ENCODE peak calls at places on chromosomes 5 and 9, in four cellular contexts. Y is GM12865, J is coronary artery, X is fibroblast of pulmonary artery. R is an unnamed sample.

GRCh38 chr5:3389471-3390026 is 206.1 kb upstream of the IRX1 start:
- DNase-seq in Y (no peak), X (no peak), J (no peak), R (no peak)

GRCh38 chr5:177611446-177612214 is 11.7 kb downstream of the B4GALT7 start:
- DNase-seq in Y (no peak), X (no peak), J (no peak), R (no peak)

GRCh38 chr9:79425840-79426239 is 145.9 kb upstream of the TLE4 start:
- DNase-seq in Y (no peak), J (no peak), X (no peak), R (no peak)

GRCh38 chr9:38108326-38108725 is 39.3 kb upstream of the SHB start:
- DNase-seq in J (peak; percentile 24), Y (no peak), X (no peak), R (no peak)

GRCh38 chr5:151683936-151684586 is 2.7 kb downstream of the SPARC start:
- DNase-seq in X (peak; percentile 69), Y (no peak), J (no peak), R (no peak)

GRCh38 chr5:83077662-83078261 is 415 bp downstream of the XRCC4 start:
- DNase-seq in J (no peak), Y (peak; percentile 37), X (peak; percentile 29), R (peak; percentile 15)

GRCh38 chr5:34867660-34868059 is 28.7 kb downstream of the TTC23L start:
- DNase-seq in J (no peak), Y (no peak), X (no peak), R (no peak)

GRCh38 chr9:22342489-22343217 is 104.0 kb upstream of the DMRTA1 start:
- DNase-seq in Y (no peak), J (no peak), X (peak; percentile 46), R (no peak)

GRCh38 chr5:181265092-181265671 is 4.2 kb upstream of the TRIM52 start:
- DNase-seq in Y (no peak), J (no peak), X (no peak), R (no peak)

GRCh38 chr5:76838481-76839261 is 11.1 kb upstream of the S100Z start:
- DNase-seq in X (peak; percentile 29), J (no peak), Y (no peak), R (no peak)

GRCh38 chr5:1214936-1215220 is 10.3 kb upstream of the SLC6A18 start:
- DNase-seq in J (no peak), X (no peak), Y (no peak), R (no peak)

GRCh38 chr9:120326076-120326693 is 253.8 kb downstream of the CDK5RAP2 start:
- DNase-seq in Y (no peak), J (no peak), X (no peak), R (no peak)

GRCh38 chr9:137672907-137673791 is 54.3 kb downstream of the EHMT1 start:
- DNase-seq in Y (peak; percentile 84), X (peak; percentile 84), J (no peak), R (peak; percentile 50)

GRCh38 chr9:134293576-134294227 is 32.6 kb upstream of the RXRA start:
- DNase-seq in Y (no peak), J (no peak), X (no peak), R (no peak)
- H3K4me3 ChIP-seq in Y (no peak overlapping the region), J (peak overlapping the region; percentile 60), X (no peak overlapping the region), R (no peak overlapping the region)

DNA sequence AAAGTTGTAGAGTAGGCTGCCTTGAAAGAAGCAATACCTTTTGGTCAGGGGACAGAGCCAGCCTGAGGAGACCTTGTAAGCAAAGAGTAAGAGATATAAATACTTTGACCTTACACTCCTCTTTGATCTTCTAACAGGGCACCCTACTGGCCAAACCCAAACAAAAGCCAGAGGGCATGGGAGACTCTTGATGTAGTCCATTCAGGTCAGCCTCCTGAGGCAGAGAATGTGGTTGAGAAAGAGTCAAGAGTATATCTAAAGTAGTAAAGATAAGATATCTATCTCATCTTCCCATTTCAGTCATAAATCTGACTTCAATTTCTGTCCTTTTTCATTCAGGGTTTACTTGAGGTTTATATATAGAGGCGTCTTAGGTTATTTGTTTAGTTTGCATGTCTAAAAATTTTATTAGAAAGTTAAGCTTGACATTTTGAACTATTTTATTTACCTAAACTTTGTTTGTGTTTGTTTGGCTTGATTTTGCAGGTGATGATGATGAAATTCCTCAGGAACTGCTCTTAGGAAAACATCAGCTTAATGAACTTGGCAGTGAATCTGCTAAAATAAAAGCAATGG is 125.7 kb downstream of the NIPBL start:
- DNase-seq in X (no peak), J (no peak), Y (no peak), R (no peak)
- TF ChIP-seq CTCF in X (no peak), J (no peak), Y (no peak), R (no peak)

GRCh38 chr5:154213592-154213991 is 23.1 kb downstream of the GALNT10 start:
- DNase-seq in X (no peak), J (no peak), Y (no peak), R (no peak)
- H3K4me3 ChIP-seq in X (no peak overlapping the region), J (no peak overlapping the region), Y (no peak overlapping the region), R (no peak overlapping the region)

DNA sequence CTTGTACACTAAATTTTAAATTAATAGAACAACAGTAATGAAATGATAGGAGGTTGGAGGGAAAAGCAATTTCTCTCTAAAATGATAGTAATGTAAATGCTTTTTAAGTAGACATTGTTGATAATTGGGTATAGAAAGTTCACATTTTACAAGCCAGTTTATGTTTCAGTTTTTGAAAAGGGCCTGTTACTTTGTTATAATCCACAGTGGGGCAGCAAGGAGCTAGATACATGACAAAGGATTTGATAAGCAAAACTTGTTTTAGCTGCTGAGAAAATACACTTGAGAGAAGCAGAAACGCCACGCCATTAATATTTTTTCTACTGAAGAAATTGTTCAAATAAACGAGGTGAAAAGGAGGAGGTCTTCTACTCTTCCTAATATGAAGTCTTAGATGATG is 30.2 kb downstream of the SREK1 start:
- DNase-seq in X (peak; percentile 65), J (no peak), Y (peak; percentile 7), R (no peak)
- TF ChIP-seq CTCF in X (peak; percentile 56), J (no peak), Y (peak; percentile 5), R (peak; percentile 21)

GRCh38 chr9:96232539-96233241 is 69.3 kb downstream of the HSD17B3 start:
- DNase-seq in X (peak; percentile 75), J (no peak), Y (peak; percentile 47), R (no peak)
- H3K4me3 ChIP-seq in X (no peak overlapping the region), J (no peak overlapping the region), Y (no peak overlapping the region), R (no peak overlapping the region)

DNA sequence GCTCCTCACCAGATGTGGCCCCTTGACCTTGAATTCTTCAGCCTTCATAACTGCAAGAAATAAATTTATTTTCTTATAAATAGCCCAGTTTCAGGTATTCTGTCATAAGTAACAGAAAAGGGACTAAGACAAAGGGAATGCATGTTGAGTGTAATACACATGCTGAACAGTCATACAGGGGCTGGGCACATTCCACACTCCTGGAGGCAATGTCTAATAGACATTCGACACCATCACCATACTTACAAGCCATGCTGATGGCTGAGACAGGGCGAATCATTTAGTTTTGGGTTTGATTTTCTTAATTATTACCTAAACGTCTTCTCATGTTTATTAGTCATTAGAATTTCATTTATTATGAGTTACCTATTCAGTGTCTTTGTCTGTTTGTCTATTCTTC is 68.5 kb downstream of the TENT4A start:
- DNase-seq in X (no peak), Y (no peak), J (no peak), R (no peak)
- TF ChIP-seq CTCF in X (no peak), Y (no peak), J (no peak), R (no peak)

GRCh38 chr9:82457959-82458358 is 469.4 kb downstream of the SPATA31D1 start:
- DNase-seq in X (no peak), J (no peak), Y (peak; percentile 15), R (no peak)
- H3K4me3 ChIP-seq in X (no peak overlapping the region), J (no peak overlapping the region), Y (no peak overlapping the region), R (no peak overlapping the region)

R was measured in GM12864.